ENCODE peak calls at places on chromosomes 7 and 10, in seven cellular contexts. N is adrenal gland, A is heart right ventricle, F is IMR-90, S is stomach, E is DND-41, U is Panc1. H is an unnamed sample. For H3K4me1 and H3K36me3, the result is how much of the 10 kb centered on the place peaks cover.

GRCh38 chr10:72039377-72039776 is 49.0 kb downstream of the SPOCK2 start:
- DNase-seq in F (no peak), N (no peak), A (no peak), E (peak), U (no peak), S (no peak), H (no peak)

GRCh38 chr7:147640821-147641220 is 949.7 kb upstream of the C7orf33 start:
- DNase-seq in U (no peak), F (no peak), S (no peak), N (no peak), A (no peak), E (no peak), H (no peak)

GRCh38 chr7:139733751-139734150 is 44.0 kb downstream of the HIPK2 start:
- DNase-seq in E (no peak), F (no peak), S (no peak), U (no peak), A (no peak), N (no peak), H (no peak)

GRCh38 chr10:11068861-11069633 is 51.4 kb downstream of the CELF2 start:
- DNase-seq in A (no peak), U (no peak), F (no peak), N (no peak), E (no peak), S (no peak), H (no peak)

GRCh38 chr7:138205614-138206150 is 129.4 kb downstream of the AKR1D1 start:
- DNase-seq in E (no peak), F (no peak), A (no peak), N (no peak), S (no peak), U (no peak), H (no peak)

GRCh38 chr10:112844681-112845080 is 105.4 kb upstream of the TCF7L2 start:
- DNase-seq in E (no peak), S (no peak), N (no peak), U (no peak), F (no peak), A (no peak), H (no peak)

GRCh38 chr10:43390791-43391190 is 18.2 kb downstream of the HNRNPF start:
- DNase-seq in A (no peak), N (peak), S (no peak), E (peak), U (no peak), F (peak), H (peak)

GRCh38 chr7:151756076-151756731 is 120.7 kb downstream of the PRKAG2 start:
- DNase-seq in S (no peak), N (peak), E (peak), F (peak), U (no peak), A (no peak), H (peak)

GRCh38 chr10:24685958-24686540 is 37.6 kb downstream of the ARHGAP21 start:
- DNase-seq in U (no peak), A (no peak), F (peak), S (no peak), N (peak), E (no peak), H (no peak)

GRCh38 chr7:93442478-93443224 is 131.9 kb downstream of the CALCR start:
- DNase-seq in U (peak), E (peak), S (peak), N (no peak), F (peak), A (no peak), H (peak)

GRCh38 chr7:34939175-34939574 is 98.1 kb downstream of the DPY19L1 start:
- DNase-seq in N (peak), S (no peak), A (no peak), F (peak), U (no peak), E (no peak), H (no peak)

GRCh38 chr7:127872122-127872521 is 159.1 kb downstream of the LRRC4 start:
- DNase-seq in F (no peak), E (no peak), A (no peak), U (no peak), S (no peak), N (no peak), H (no peak)

GRCh38 chr7:28804990-28805389 is 153.1 kb downstream of the TRIL start:
- DNase-seq in U (no peak), S (no peak), E (no peak), F (peak), N (no peak), A (no peak), H (no peak)

GRCh38 chr7:140857048-140857447 is 67.7 kb downstream of the BRAF start:
- DNase-seq in U (no peak), F (peak), E (no peak), S (no peak), A (no peak), N (no peak), H (no peak)

GRCh38 chr10:13346912-13347234 is 1.2 kb downstream of the SEPHS1 start:
- DNase-seq in F (no peak), U (no peak), E (peak), S (no peak), A (no peak), N (no peak), H (no peak)

GRCh38 chr10:95289921-95290421 is 832 bp downstream of the PDLIM1 start:
- DNase-seq in A (no peak), F (no peak), U (no peak), E (no peak), N (no peak), S (no peak), H (no peak)

GRCh38 chr10:46546591-46547330 is 9.7 kb downstream of the GPRIN2 start:
- DNase-seq in S (peak), A (no peak), E (peak), U (no peak), F (no peak), N (peak), H (no peak)

GRCh38 chr7:128703605-128704004 is 31.5 kb downstream of the GARIN1A start:
- DNase-seq in E (no peak), S (no peak), U (no peak), N (no peak), A (no peak), F (peak), H (no peak)

GRCh38 chr7:70143089-70144044 is 545.1 kb downstream of the AUTS2 start:
- DNase-seq in A (no peak), N (no peak), S (no peak), E (no peak), U (no peak), F (no peak), H (no peak)

GRCh38 chr10:67033878-67034277 is 108.0 kb downstream of the LRRTM3 start:
- DNase-seq in F (no peak), U (no peak), S (no peak), A (no peak), N (no peak), E (no peak), H (no peak)

GRCh38 chr10:84375011-84375410 is 46.6 kb downstream of the CCSER2 start:
- DNase-seq in F (peak), U (peak), N (peak), S (peak), E (peak), A (no peak), H (peak)

GRCh38 chr7:2030475-2031456 is 202.0 kb downstream of the MAD1L1 start:
- DNase-seq in U (no peak), E (peak), F (no peak), N (no peak), S (no peak), A (peak), H (peak)

GRCh38 chr10:80535671-80536360 is 1.9 kb upstream of the SH2D4B start:
- DNase-seq in E (no peak), A (peak), S (peak), U (no peak), N (peak), F (no peak), H (peak)

GRCh38 chr7:6497994-6498393 is 50.2 kb upstream of the DAGLB start:
- DNase-seq in E (no peak), U (no peak), F (no peak), S (no peak), N (no peak), A (no peak), H (no peak)

GRCh38 chr7:127961787-127962463 is 69.3 kb downstream of the LRRC4 start:
- DNase-seq in N (no peak), S (no peak), U (no peak), E (no peak), A (no peak), F (no peak), H (no peak)

GRCh38 chr10:78384021-78384420 is 350.4 kb downstream of the RPS24 start:
- DNase-seq in N (no peak), A (no peak), U (no peak), S (no peak), F (peak), E (no peak), H (no peak)

GRCh38 chr7:55552320-55553086 is 19.8 kb downstream of the VOPP1 start:
- DNase-seq in N (peak), U (no peak), F (peak), E (no peak), A (no peak), S (peak), H (no peak)

GRCh38 chr7:26646666-26647065 is 217.7 kb downstream of the SKAP2 start:
- DNase-seq in S (no peak), F (peak), E (no peak), N (no peak), A (no peak), U (no peak), H (no peak)

GRCh38 chr7:96303105-96303685 is 18.7 kb downstream of the SLC25A13 start:
- DNase-seq in U (no peak), S (peak), N (no peak), A (no peak), F (peak), E (no peak), H (no peak)

GRCh38 chr10:123557366-123558108 is 108.6 kb upstream of the GPR26 start:
- DNase-seq in F (no peak), E (no peak), A (no peak), S (no peak), N (no peak), U (no peak), H (no peak)

GRCh38 chr7:101401390-101402080 is 38.9 kb downstream of the COL26A1 start:
- DNase-seq in E (no peak), U (no peak), F (no peak), S (no peak), N (no peak), A (no peak), H (no peak)
- H3K27ac ChIP-seq in E (no peak), U (peak), F (no peak), S (no peak), N (no peak), A (no peak), H (no peak)

DNA sequence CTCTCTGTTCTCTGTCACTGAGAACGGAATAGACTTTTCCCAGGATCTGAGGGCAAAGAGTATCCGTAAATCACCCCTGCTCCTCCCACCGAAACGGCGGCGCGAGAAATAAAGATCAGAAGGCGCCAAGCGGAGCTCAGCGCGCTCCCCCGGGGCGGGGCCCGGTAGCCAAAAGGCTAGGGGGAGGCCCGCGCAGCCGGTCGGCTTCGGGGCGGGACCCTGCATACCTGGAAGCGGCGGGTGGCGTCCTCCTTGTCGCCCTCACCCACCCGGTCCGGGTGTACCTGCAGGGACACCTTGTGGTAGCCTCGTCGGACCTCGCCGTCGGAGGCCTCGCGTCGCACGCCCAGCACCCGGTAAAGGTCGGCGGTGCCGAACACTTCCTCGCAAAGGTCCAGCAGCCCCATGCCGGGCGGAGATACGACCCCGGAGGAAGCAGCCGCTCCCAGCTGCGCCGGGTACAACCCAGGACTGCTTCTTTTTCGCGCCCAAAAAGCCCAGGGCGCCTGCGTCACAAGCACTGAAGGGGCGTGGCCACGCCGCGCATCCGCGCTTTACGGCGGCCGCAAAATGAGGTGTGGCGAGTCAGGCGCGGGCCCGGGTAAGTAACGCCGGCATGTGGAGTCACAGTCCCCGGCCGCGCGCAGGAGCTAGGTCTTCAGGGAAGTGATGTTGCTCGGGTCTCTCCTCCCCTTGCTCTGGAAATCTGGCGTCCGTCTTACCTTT is at the start of gene DNAJC9:
- DNase-seq in E (peak), N (peak), F (peak), U (peak), S (peak), A (peak), H (peak)
- H3K4me1 ChIP-seq in E (half or more), N (under half), F (under half), U (under half), S (under half), A (half or more), H (half or more)

DNA sequence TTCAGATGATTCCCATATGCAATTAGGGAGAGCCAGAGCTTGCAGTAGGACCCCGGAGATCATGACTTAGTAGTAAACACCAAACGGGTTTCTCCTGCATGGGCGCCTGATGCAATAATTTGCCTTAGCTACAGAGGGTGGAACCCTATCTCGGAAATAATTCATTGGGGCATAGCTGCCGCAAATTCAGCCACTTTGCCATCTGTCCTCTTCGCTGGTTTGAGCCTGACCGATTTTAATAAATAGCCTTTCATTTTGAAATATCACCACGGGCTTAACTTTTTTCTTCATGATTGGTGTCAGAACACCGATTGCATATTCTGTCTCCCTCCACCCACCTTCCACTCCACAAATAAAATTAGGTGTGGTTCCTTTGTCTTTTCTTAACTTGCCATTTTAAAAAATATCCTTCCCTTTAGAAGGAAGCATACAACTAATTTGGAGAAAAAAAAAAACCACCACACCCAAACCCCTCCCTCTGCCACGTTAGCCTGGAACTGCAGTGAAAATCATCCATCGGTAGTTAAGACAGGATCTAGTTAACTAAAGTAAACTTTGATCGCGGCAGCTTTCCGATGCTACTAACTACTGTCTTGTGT is 1.5 kb downstream of the GARS1 start:
- DNase-seq in E (peak), A (no peak), U (peak), F (peak), S (no peak), N (no peak), H (no peak)
- H3K36me3 ChIP-seq in E (under half), A (under half), U (under half), F (under half), S (under half), N (under half), H (under half)

DNA sequence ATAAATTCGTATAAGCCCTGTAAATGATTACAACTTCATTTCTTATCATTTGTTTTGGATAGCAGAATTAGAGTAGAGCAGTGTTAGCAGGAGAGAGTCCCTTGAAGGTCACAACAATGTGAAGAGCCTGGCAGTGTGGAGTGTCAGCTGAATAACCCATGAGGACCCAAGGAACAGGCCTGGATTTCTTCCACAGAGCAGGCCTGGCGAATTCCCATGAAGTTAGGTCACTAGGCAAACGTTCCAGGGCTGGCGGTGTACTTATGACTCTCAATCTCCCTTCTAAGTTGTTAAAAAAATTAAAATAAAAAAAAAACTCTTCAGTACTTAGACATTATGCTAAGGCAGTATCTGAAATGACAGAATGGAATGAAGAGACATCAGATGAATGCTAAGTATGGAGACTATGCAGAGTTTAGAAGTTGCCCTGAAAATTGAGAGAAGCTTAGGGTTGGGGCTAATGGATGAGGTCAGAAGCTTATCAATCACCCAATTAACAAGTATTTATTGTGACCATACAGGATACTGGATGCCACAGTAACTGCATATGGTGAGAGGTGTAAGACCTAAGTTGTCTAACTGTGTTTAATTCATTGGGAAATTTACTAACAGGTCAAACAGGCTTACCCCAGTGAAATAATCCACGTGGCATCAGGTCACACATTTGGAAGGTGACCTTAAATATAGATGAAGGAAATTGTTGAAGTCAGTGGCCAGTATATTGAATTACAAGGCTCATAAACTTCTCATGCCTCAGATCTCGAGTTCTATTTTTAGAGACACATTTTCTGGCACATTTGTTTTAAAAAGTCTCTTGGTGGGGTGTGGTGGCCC is 126.2 kb upstream of the NRP1 start:
- DNase-seq in S (peak), U (no peak), F (peak), E (no peak), A (peak), N (no peak), H (no peak)
- H3K27ac ChIP-seq in S (no peak), U (no peak), F (no peak), E (no peak), A (peak), N (no peak), H (no peak)

GRCh38 chr7:509426-509825 is 10.2 kb downstream of the PDGFA start:
- DNase-seq in U (no peak), F (no peak), A (no peak), N (no peak), S (no peak), E (no peak), H (no peak)

GRCh38 chr7:510061-510481 is 9.6 kb downstream of the PDGFA start:
- DNase-seq in E (no peak), U (no peak), F (no peak), A (peak), N (no peak), S (no peak), H (no peak)

GRCh38 chr7:512146-512510 is 7.5 kb downstream of the PDGFA start:
- DNase-seq in F (no peak), N (no peak), E (no peak), S (no peak), A (peak), U (no peak), H (no peak)

GRCh38 chr7:511476-512145 is 8.0 kb downstream of the PDGFA start:
- DNase-seq in E (no peak), A (peak), U (no peak), S (no peak), N (no peak), F (no peak), H (no peak)

GRCh38 chr7:510782-511281 is 8.8 kb downstream of the PDGFA start:
- DNase-seq in E (no peak), F (no peak), S (no peak), A (peak), U (no peak), N (no peak), H (no peak)
- H3K4me1 ChIP-seq in E (under half), F (under half), S (half or more), A (under half), U (under half), N (under half), H (under half)

GRCh38 chr7:117190746-117191435 is 132.0 kb downstream of the WNT2 start:
- DNase-seq in U (no peak), A (no peak), E (no peak), F (no peak), S (no peak), N (no peak), H (no peak)
- H3K36me3 ChIP-seq in U (under half), A (under half), E (under half), F (under half), S (under half), N (under half), H (under half)

GRCh38 chr10:15712903-15713302 is 6.8 kb downstream of the ITGA8 start:
- DNase-seq in N (no peak), U (no peak), A (no peak), E (no peak), F (no peak), S (no peak), H (no peak)
- H3K27ac ChIP-seq in N (no peak), U (no peak), A (no peak), E (no peak), F (no peak), S (no peak), H (no peak)

H was measured in CD4-positive, alpha-beta memory T cell.